ENCODE peak calls at places on chromosome 3, in five cellular contexts. U, R, S, L and X are unnamed samples.

GRCh38 chr3:113140876-113141275 is 70.5 kb upstream of the BOC start:
- DNase-seq in U (no peak), R (peak; percentile 14), S (no peak), L (no peak), X (no peak)

GRCh38 chr3:43304126-43304525 is 17.8 kb downstream of the SNRK start:
- DNase-seq in U (no peak), R (no peak), S (no peak), L (no peak), X (no peak)

GRCh38 chr3:23704316-23704715 is 101.4 kb upstream of the UBE2E1 start:
- DNase-seq in U (no peak), R (no peak), S (no peak), L (no peak), X (no peak)

GRCh38 chr3:110017304-110017703 is 680.0 kb upstream of the DPPA4 start:
- DNase-seq in U (no peak), R (no peak), S (no peak), L (no peak), X (no peak)

GRCh38 chr3:196141866-196142673 is 60.2 kb upstream of the TFRC start:
- DNase-seq in U (no peak), R (no peak), S (no peak), L (no peak), X (no peak)

GRCh38 chr3:101351834-101352233 is 31.5 kb upstream of the IMPG2 start:
- DNase-seq in U (no peak), R (no peak), S (no peak), L (peak; percentile 5), X (no peak)

GRCh38 chr3:154181127-154181691 is 60.0 kb downstream of the ARHGEF26 start:
- DNase-seq in U (no peak), R (no peak), S (no peak), L (no peak), X (no peak)

GRCh38 chr3:57281710-57282109 is 10.8 kb downstream of the ASB14 start:
- DNase-seq in U (no peak), R (no peak), S (no peak), L (peak; percentile 28), X (no peak)

GRCh38 chr3:172096881-172097420 is 57.6 kb downstream of the FNDC3B start:
- DNase-seq in U (no peak), R (peak; percentile 48), S (no peak), L (peak; percentile 71), X (no peak)

GRCh38 chr3:150248865-150249360 is 159.2 kb upstream of the TSC22D2 start:
- DNase-seq in U (no peak), R (no peak), S (no peak), L (no peak), X (no peak)

GRCh38 chr3:117814975-117815374 is 1105.4 kb downstream of the TUSC7 start:
- DNase-seq in U (no peak), R (no peak), S (no peak), L (no peak), X (no peak)

GRCh38 chr3:121243208-121243607 is 302.6 kb downstream of the POLQ start:
- DNase-seq in U (no peak), R (no peak), S (no peak), L (no peak), X (no peak)
- H3K27ac ChIP-seq in U (no peak overlapping the region), R (no peak overlapping the region), S (no peak overlapping the region), L (no peak overlapping the region), X (no peak overlapping the region)

GRCh38 chr3:182728248-182728647 is 65.1 kb upstream of the ATP11B start:
- DNase-seq in U (no peak), R (no peak), S (no peak), L (no peak), X (no peak)

GRCh38 chr3:182722938-182723337 is 70.4 kb upstream of the ATP11B start:
- DNase-seq in U (no peak), R (no peak), S (no peak), L (no peak), X (no peak)

GRCh38 chr3:182725372-182726251 is 67.7 kb upstream of the ATP11B start:
- DNase-seq in U (no peak), R (no peak), S (no peak), L (no peak), X (no peak)

GRCh38 chr3:182723596-182723995 is 69.7 kb upstream of the ATP11B start:
- DNase-seq in U (no peak), R (no peak), S (no peak), L (no peak), X (no peak)

DNA sequence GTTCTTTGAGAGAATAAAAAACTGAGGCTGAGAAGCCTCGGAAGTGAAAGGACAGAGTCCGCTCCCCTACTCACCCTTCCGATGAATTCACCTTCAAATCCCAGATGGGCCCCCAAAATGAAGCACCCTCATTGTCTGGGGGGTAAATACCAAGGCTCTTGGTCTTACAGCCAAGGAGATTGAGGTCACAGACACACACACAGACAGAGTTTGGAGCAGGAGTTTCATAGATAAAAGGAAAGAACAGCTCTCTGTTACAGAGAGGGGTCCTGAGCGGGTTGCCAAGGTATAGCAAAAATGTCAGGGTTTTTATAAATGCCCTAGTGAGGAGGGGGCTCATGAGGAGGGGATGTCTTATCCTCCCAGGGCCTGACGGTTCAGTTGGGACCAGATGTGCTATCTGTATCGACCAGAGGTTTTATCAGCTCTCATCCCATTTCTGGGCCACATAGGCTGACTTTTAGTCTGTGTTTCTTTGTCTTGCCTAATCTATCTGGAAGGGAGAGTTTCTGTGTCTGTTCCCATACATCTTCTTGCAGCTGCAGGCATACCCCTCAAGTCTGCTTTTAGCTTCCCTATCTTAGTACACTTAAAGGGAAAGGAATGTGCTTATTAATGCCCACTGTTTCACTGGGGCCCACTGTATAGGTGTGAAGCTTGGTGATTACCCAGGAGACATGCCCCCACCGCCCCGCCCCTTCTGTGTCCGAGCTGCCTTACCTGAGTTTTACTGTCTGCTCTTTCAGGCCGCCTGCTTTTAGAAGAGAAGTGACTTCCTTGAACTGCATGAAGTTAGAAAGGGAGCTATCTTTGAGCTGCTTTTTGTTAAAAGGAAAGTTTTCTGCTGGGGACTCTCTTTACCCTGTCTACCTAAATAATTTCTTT is 66.8 kb upstream of the ATP11B start:
- DNase-seq in U (no peak), R (no peak), S (no peak), L (no peak), X (no peak)
- H3K4me3 ChIP-seq in U (no peak overlapping the region), R (no peak overlapping the region), S (no peak overlapping the region), L (no peak overlapping the region), X (no peak overlapping the region)

GRCh38 chr3:155334897-155335883 is 41.7 kb upstream of the STRIT1 start:
- DNase-seq in U (no peak), R (peak; percentile 80), S (no peak), L (no peak), X (no peak)

GRCh38 chr3:155339052-155339451 is 45.6 kb upstream of the STRIT1 start:
- DNase-seq in U (no peak), R (no peak), S (no peak), L (no peak), X (no peak)

GRCh38 chr3:155334215-155334896 is 40.9 kb upstream of the STRIT1 start:
- DNase-seq in U (no peak), R (no peak), S (no peak), L (no peak), X (no peak)

GRCh38 chr3:155332668-155333160 is 39.2 kb upstream of the STRIT1 start:
- DNase-seq in U (no peak), R (no peak), S (no peak), L (no peak), X (no peak)

GRCh38 chr3:155335955-155336354 is 42.5 kb upstream of the STRIT1 start:
- DNase-seq in U (no peak), R (no peak), S (no peak), L (no peak), X (no peak)
- H3K27ac ChIP-seq in U (no peak overlapping the region), R (no peak overlapping the region), S (no peak overlapping the region), L (no peak overlapping the region), X (no peak overlapping the region)

DNA sequence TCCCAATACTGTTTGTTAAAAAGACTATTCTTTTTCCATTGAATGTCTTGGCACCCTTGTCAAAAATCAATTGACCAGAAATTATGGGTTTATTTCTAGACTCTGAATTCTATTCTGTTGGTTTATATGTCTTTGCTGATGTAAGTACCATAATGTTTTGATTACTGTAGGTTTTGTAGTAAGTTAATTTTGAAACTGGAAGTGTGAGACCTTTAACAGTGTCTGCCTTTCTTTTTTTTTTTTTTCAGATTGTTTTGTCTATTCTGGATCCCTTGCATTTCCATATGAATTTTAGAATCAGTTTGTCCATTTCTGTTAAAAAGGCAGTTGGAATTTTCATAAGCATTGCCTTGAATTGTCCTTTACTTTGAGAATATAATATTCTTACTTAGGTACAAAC is 13.6 kb downstream of the ATP2C1 start:
- DNase-seq in U (no peak), R (no peak), S (no peak), L (no peak), X (no peak)
- H3K4me3 ChIP-seq in U (no peak overlapping the region), R (no peak overlapping the region), S (no peak overlapping the region), L (no peak overlapping the region), X (no peak overlapping the region)

GRCh38 chr3:37504583-37505357 is 330.4 kb upstream of the LRRFIP2 start:
- DNase-seq in U (no peak), R (no peak), S (no peak), L (no peak), X (no peak)
- H3K27ac ChIP-seq in U (no peak overlapping the region), R (no peak overlapping the region), S (no peak overlapping the region), L (no peak overlapping the region), X (no peak overlapping the region)

GRCh38 chr3:170274641-170275040 is 52.4 kb downstream of the PRKCI start:
- DNase-seq in U (no peak), R (no peak), S (no peak), L (no peak), X (no peak)

GRCh38 chr3:170267793-170268192 is 45.6 kb downstream of the PRKCI start:
- DNase-seq in U (no peak), R (no peak), S (no peak), L (no peak), X (no peak)

GRCh38 chr3:170275832-170276231 is 53.6 kb downstream of the PRKCI start:
- DNase-seq in U (no peak), R (no peak), S (no peak), L (no peak), X (no peak)

DNA sequence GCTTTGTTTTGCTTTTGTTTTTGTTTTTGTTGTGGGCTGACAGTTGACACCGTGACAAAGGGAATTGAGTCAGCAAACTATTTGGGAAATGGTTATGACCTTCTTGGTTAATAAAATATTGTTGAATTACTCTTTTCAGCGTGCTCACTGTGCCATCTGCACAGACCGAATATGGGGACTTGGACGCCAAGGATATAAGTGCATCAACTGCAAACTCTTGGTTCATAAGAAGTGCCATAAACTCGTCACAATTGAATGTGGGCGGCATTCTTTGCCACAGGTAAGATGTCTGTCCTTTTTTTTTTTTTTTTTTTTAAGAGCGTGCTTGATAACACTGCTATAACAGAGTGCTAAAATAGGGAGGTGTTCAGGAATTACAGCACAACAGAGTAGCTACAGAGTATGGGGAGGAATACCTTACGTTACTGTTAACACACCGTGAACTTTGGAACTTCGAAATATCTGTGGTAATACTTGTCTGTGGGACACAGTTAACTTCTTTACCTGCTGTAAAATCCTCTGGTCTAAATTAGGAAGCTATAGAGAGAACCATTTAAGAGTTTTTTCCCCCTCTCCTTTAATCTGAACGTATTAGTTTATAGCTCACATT is 48.2 kb downstream of the PRKCI start:
- DNase-seq in U (no peak), R (no peak), S (no peak), L (no peak), X (no peak)
- H3K4me3 ChIP-seq in U (no peak overlapping the region), R (no peak overlapping the region), S (no peak overlapping the region), L (no peak overlapping the region), X (no peak overlapping the region)